ENCODE peak calls at places on chromosomes 3 and 15, in four cellular contexts. One of them, this sample, is unnamed.

GRCh38 chr3:168877899-168878298 is 782.2 kb upstream of the GOLIM4 start:
- DNase-seq in stomach: peak; percentile 33
- DNase-seq in kidney epithelial cell: no peak
- DNase-seq in CD4-positive, alpha-beta T cell: no peak
- DNase-seq in this sample: no peak

GRCh38 chr3:184333190-184333589 is 4.2 kb upstream of the FAM131A start:
- DNase-seq in stomach: no peak
- DNase-seq in kidney epithelial cell: no peak
- DNase-seq in CD4-positive, alpha-beta T cell: no peak
- DNase-seq in this sample: no peak

GRCh38 chr15:69735126-69735525 is 282.5 kb downstream of the RPLP1 start:
- DNase-seq in stomach: no peak
- DNase-seq in kidney epithelial cell: no peak
- DNase-seq in CD4-positive, alpha-beta T cell: no peak
- DNase-seq in this sample: no peak

GRCh38 chr3:24639640-24640329 is 145.1 kb upstream of the THRB start:
- DNase-seq in stomach: no peak
- DNase-seq in kidney epithelial cell: no peak
- DNase-seq in CD4-positive, alpha-beta T cell: no peak
- DNase-seq in this sample: no peak

GRCh38 chr3:104214937-104215336 is 1151.8 kb upstream of the ALCAM start:
- DNase-seq in stomach: no peak
- DNase-seq in kidney epithelial cell: no peak
- DNase-seq in CD4-positive, alpha-beta T cell: no peak
- DNase-seq in this sample: no peak

GRCh38 chr15:49423906-49424520 is 971 bp downstream of the FGF7 start:
- DNase-seq in stomach: no peak
- DNase-seq in kidney epithelial cell: no peak
- DNase-seq in CD4-positive, alpha-beta T cell: no peak
- DNase-seq in this sample: no peak

GRCh38 chr3:64216706-64217105 is 8.6 kb downstream of the PRICKLE2 start:
- DNase-seq in stomach: no peak
- DNase-seq in kidney epithelial cell: no peak
- DNase-seq in CD4-positive, alpha-beta T cell: no peak
- DNase-seq in this sample: no peak

GRCh38 chr15:69504352-69505040 is 51.9 kb downstream of the RPLP1 start:
- DNase-seq in stomach: no peak
- DNase-seq in kidney epithelial cell: no peak
- DNase-seq in CD4-positive, alpha-beta T cell: no peak
- DNase-seq in this sample: no peak

GRCh38 chr3:29557186-29557585 is 276.3 kb downstream of the RBMS3 start:
- DNase-seq in stomach: no peak
- DNase-seq in kidney epithelial cell: no peak
- DNase-seq in CD4-positive, alpha-beta T cell: no peak
- DNase-seq in this sample: no peak

GRCh38 chr15:40285151-40285898 is 2.5 kb upstream of the ANKRD63 start:
- DNase-seq in stomach: no peak
- DNase-seq in kidney epithelial cell: no peak
- DNase-seq in CD4-positive, alpha-beta T cell: no peak
- DNase-seq in this sample: no peak

GRCh38 chr3:30282052-30282708 is 324.2 kb upstream of the TGFBR2 start:
- DNase-seq in stomach: no peak
- DNase-seq in kidney epithelial cell: peak; percentile 85
- DNase-seq in CD4-positive, alpha-beta T cell: no peak
- DNase-seq in this sample: no peak

GRCh38 chr15:60594071-60594470 is 115.1 kb upstream of the ICE2 start:
- DNase-seq in stomach: no peak
- DNase-seq in kidney epithelial cell: no peak
- DNase-seq in CD4-positive, alpha-beta T cell: no peak
- DNase-seq in this sample: no peak

GRCh38 chr3:53938645-53939044 is 47.0 kb upstream of the SELENOK start:
- DNase-seq in stomach: peak; percentile 43
- DNase-seq in kidney epithelial cell: peak; percentile 14
- DNase-seq in CD4-positive, alpha-beta T cell: no peak
- DNase-seq in this sample: no peak

GRCh38 chr3:83003917-83004316 is 1242.5 kb upstream of the GBE1 start:
- DNase-seq in stomach: no peak
- DNase-seq in kidney epithelial cell: no peak
- DNase-seq in CD4-positive, alpha-beta T cell: no peak
- DNase-seq in this sample: no peak

GRCh38 chr3:76372497-76372896 is 587.1 kb upstream of the ZNF717 start:
- DNase-seq in stomach: no peak
- DNase-seq in kidney epithelial cell: no peak
- DNase-seq in CD4-positive, alpha-beta T cell: no peak
- DNase-seq in this sample: no peak

GRCh38 chr3:149342413-149343340 is 9.2 kb upstream of the TM4SF18 start:
- DNase-seq in stomach: no peak
- DNase-seq in kidney epithelial cell: peak; percentile 54
- DNase-seq in CD4-positive, alpha-beta T cell: no peak
- DNase-seq in this sample: no peak

GRCh38 chr3:127606086-127606805 is 8.0 kb downstream of the MCM2 start:
- DNase-seq in stomach: no peak
- DNase-seq in kidney epithelial cell: no peak
- DNase-seq in CD4-positive, alpha-beta T cell: no peak
- DNase-seq in this sample: no peak

GRCh38 chr3:94513600-94513999 is 450.7 kb downstream of the NSUN3 start:
- DNase-seq in stomach: no peak
- DNase-seq in kidney epithelial cell: no peak
- DNase-seq in CD4-positive, alpha-beta T cell: no peak
- DNase-seq in this sample: no peak

GRCh38 chr3:187667526-187667925 is 2.7 kb downstream of the SST start:
- DNase-seq in stomach: no peak
- DNase-seq in kidney epithelial cell: no peak
- DNase-seq in CD4-positive, alpha-beta T cell: no peak
- DNase-seq in this sample: no peak

DNA sequence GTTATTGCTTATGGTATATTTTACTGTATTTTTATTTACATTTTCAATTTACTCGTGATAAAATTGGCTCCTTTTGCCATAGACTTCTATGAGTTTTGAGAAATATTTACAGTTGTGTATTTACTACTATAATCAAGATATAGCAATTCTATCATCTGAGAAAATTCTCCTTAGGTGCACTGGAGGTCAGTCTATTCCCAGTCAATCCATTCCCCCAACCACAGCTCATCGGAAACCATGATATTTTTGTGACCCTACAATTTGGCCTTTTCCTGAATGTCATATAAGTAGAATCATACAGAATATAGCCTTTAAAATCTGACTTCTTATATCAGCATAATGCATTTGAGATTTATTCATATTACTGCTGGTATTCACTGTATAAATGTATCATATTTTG is 114.7 kb upstream of the LRTM1 start:
- DNase-seq in stomach: no peak
- DNase-seq in kidney epithelial cell: no peak
- DNase-seq in CD4-positive, alpha-beta T cell: no peak
- DNase-seq in this sample: no peak
- TF ChIP-seq CTCF in stomach: no peak
- TF ChIP-seq CTCF in kidney epithelial cell: no peak
- TF ChIP-seq CTCF in CD4-positive, alpha-beta T cell: no peak
- TF ChIP-seq CTCF in this sample: no peak

GRCh38 chr15:78567541-78567940 is 2.2 kb downstream of the CHRNA5 start:
- DNase-seq in stomach: no peak
- DNase-seq in kidney epithelial cell: no peak
- DNase-seq in CD4-positive, alpha-beta T cell: no peak
- DNase-seq in this sample: no peak

GRCh38 chr15:78563092-78563491 is 2.2 kb upstream of the CHRNA5 start:
- DNase-seq in stomach: no peak
- DNase-seq in kidney epithelial cell: no peak
- DNase-seq in CD4-positive, alpha-beta T cell: no peak
- DNase-seq in this sample: no peak

GRCh38 chr15:78564743-78565096 is 600 bp upstream of the CHRNA5 start:
- DNase-seq in stomach: no peak
- DNase-seq in kidney epithelial cell: no peak
- DNase-seq in CD4-positive, alpha-beta T cell: no peak
- DNase-seq in this sample: no peak

GRCh38 chr15:78565097-78565950 is at the start of gene CHRNA5:
- DNase-seq in stomach: peak; percentile 94
- DNase-seq in kidney epithelial cell: peak; percentile 63
- DNase-seq in CD4-positive, alpha-beta T cell: peak; percentile 63
- DNase-seq in this sample: peak; percentile 87

GRCh38 chr15:78565951-78566774 is 843 bp downstream of the CHRNA5 start:
- DNase-seq in stomach: no peak
- DNase-seq in kidney epithelial cell: no peak
- DNase-seq in CD4-positive, alpha-beta T cell: no peak
- DNase-seq in this sample: no peak
- TF ChIP-seq CTCF in stomach: peak; percentile 12
- TF ChIP-seq CTCF in kidney epithelial cell: peak; percentile 17
- TF ChIP-seq CTCF in CD4-positive, alpha-beta T cell: no peak
- TF ChIP-seq CTCF in this sample: no peak

GRCh38 chr3:112995800-112996199 is 5.0 kb downstream of the GTPBP8 start:
- DNase-seq in stomach: no peak
- DNase-seq in kidney epithelial cell: no peak
- DNase-seq in CD4-positive, alpha-beta T cell: no peak
- DNase-seq in this sample: no peak

GRCh38 chr3:112987710-112988334 is 3.0 kb upstream of the GTPBP8 start:
- DNase-seq in stomach: no peak
- DNase-seq in kidney epithelial cell: no peak
- DNase-seq in CD4-positive, alpha-beta T cell: no peak
- DNase-seq in this sample: no peak

GRCh38 chr3:112990672-112991602 is at the start of gene GTPBP8:
- DNase-seq in stomach: peak; percentile 92
- DNase-seq in kidney epithelial cell: peak; percentile 53
- DNase-seq in CD4-positive, alpha-beta T cell: peak; percentile 79
- DNase-seq in this sample: peak; percentile 54
- TF ChIP-seq CTCF in stomach: no peak
- TF ChIP-seq CTCF in kidney epithelial cell: no peak
- TF ChIP-seq CTCF in CD4-positive, alpha-beta T cell: no peak
- TF ChIP-seq CTCF in this sample: no peak

GRCh38 chr3:80559701-80560100 is 791.9 kb upstream of the ROBO1 start:
- DNase-seq in stomach: no peak
- DNase-seq in kidney epithelial cell: no peak
- DNase-seq in CD4-positive, alpha-beta T cell: no peak
- DNase-seq in this sample: no peak
- TF ChIP-seq CTCF in stomach: no peak
- TF ChIP-seq CTCF in kidney epithelial cell: no peak
- TF ChIP-seq CTCF in CD4-positive, alpha-beta T cell: no peak
- TF ChIP-seq CTCF in this sample: no peak

GRCh38 chr3:36733162-36733696 is 31.1 kb downstream of the DCLK3 start:
- DNase-seq in stomach: no peak
- DNase-seq in kidney epithelial cell: no peak
- DNase-seq in CD4-positive, alpha-beta T cell: no peak
- DNase-seq in this sample: no peak

GRCh38 chr3:36733723-36734122 is 30.6 kb downstream of the DCLK3 start:
- DNase-seq in stomach: no peak
- DNase-seq in kidney epithelial cell: no peak
- DNase-seq in CD4-positive, alpha-beta T cell: no peak
- DNase-seq in this sample: no peak

GRCh38 chr3:36734742-36735141 is 29.6 kb downstream of the DCLK3 start:
- DNase-seq in stomach: no peak
- DNase-seq in kidney epithelial cell: no peak
- DNase-seq in CD4-positive, alpha-beta T cell: no peak
- DNase-seq in this sample: no peak

GRCh38 chr3:36730965-36731364 is 33.4 kb downstream of the DCLK3 start:
- DNase-seq in stomach: peak; percentile 31
- DNase-seq in kidney epithelial cell: no peak
- DNase-seq in CD4-positive, alpha-beta T cell: no peak
- DNase-seq in this sample: no peak

GRCh38 chr3:36729204-36730056 is 34.9 kb downstream of the DCLK3 start:
- DNase-seq in stomach: no peak
- DNase-seq in kidney epithelial cell: peak; percentile 16
- DNase-seq in CD4-positive, alpha-beta T cell: no peak
- DNase-seq in this sample: no peak
- TF ChIP-seq CTCF in stomach: peak; percentile 55
- TF ChIP-seq CTCF in kidney epithelial cell: peak; percentile 56
- TF ChIP-seq CTCF in CD4-positive, alpha-beta T cell: peak; percentile 65
- TF ChIP-seq CTCF in this sample: no peak

DNA sequence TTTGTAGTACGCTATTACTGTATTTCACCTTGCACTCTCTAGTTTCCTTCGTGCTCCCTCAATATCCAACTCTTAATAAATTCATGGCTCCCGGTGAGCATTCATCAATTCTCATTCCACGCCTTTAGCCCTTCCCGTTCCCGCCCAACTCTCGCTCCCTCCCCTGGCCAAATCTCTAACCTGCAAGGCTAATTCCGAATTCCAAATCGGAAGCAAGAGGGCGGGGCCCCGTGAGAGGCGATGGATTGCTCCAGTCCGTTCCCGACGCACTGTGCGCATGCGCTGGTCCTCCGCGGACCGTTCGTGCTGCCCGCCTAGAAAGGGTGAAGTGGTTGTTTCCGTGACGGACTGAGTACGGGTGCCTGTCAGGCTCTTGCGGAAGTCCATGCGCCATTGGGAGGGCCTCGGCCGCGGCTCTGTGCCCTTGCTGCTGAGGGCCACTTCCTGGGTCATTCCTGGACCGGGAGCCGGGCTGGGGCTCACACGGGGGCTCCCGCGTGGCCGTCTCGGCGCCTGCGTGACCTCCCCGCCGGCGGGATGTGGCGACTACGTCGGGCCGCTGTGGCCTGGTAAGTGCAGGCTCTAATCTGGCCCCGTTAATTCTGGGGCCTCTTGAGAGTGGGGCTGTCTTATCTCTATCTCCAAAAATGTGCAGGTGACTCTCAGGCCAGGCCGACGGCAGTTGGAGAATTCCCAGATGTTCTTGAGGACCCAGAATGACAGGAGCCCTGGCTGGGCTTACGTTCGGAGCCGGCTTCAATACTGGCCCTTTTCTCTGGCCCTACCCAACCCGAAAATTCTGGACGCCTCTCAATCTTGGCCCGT is at the start of gene OPA1:
- DNase-seq in stomach: peak; percentile 97
- DNase-seq in kidney epithelial cell: peak; percentile 95
- DNase-seq in CD4-positive, alpha-beta T cell: peak; percentile 80
- DNase-seq in this sample: peak; percentile 83
- TF ChIP-seq CTCF in stomach: no peak
- TF ChIP-seq CTCF in kidney epithelial cell: no peak
- TF ChIP-seq CTCF in CD4-positive, alpha-beta T cell: no peak
- TF ChIP-seq CTCF in this sample: no peak

GRCh38 chr3:39103324-39103693 is 4.1 kb downstream of the GORASP1 start:
- DNase-seq in stomach: no peak
- DNase-seq in kidney epithelial cell: no peak
- DNase-seq in CD4-positive, alpha-beta T cell: no peak
- DNase-seq in this sample: no peak
- TF ChIP-seq CTCF in stomach: no peak
- TF ChIP-seq CTCF in kidney epithelial cell: no peak
- TF ChIP-seq CTCF in CD4-positive, alpha-beta T cell: no peak
- TF ChIP-seq CTCF in this sample: no peak

DNA sequence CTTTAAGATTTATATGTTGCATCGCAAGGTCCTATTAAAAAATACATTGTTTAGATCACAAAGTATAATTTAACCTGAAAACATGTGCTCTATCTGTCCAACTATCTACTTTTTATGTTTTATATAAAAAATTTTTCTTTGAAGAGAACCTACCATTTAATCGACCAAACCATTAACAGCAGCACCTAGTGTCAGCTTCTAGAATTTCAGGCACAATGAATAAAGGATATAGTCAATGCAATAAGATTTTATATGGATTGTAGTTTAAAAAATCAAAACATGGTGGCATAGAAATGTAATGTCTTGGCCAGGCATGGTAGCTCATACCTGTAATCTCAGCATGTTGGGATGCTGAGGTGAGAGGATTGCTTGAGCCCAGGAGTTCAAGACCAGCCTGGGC is 313.7 kb downstream of the GAP43 start:
- DNase-seq in stomach: no peak
- DNase-seq in kidney epithelial cell: no peak
- DNase-seq in CD4-positive, alpha-beta T cell: no peak
- DNase-seq in this sample: no peak
- TF ChIP-seq CTCF in stomach: no peak
- TF ChIP-seq CTCF in kidney epithelial cell: peak; percentile 36
- TF ChIP-seq CTCF in CD4-positive, alpha-beta T cell: no peak
- TF ChIP-seq CTCF in this sample: no peak